ENCODE peak calls at places on chromosomes 12 and 14, in eight cellular contexts. A is pancreas, E is MM.1S, R is IMR-90, T is left ventricle myocardium inferior, Y is A549, U is astrocyte, Z is ovary. G is an unnamed sample.

GRCh38 chr12:120267736-120268135 is 2.2 kb upstream of the PXN start:
- DNase-seq in A (no peak), E (no peak), R (no peak), T (no peak), Y (no peak), U (no peak), Z (no peak), G (no peak)

GRCh38 chr12:6868211-6869048 is 1.1 kb downstream of the TPI1 start:
- DNase-seq in A (no peak), E (no peak), R (peak; percentile 29), T (no peak), Y (no peak), U (no peak), Z (no peak), G (no peak)

GRCh38 chr12:108039794-108040193 is 89.3 kb upstream of the WSCD2 start:
- DNase-seq in A (no peak), E (no peak), R (no peak), T (no peak), Y (no peak), U (no peak), Z (no peak), G (no peak)

GRCh38 chr14:51929156-51929555 is 60.2 kb upstream of the RTRAF start:
- DNase-seq in A (no peak), E (no peak), R (peak; percentile 76), T (no peak), Y (no peak), U (peak; percentile 59), Z (no peak), G (no peak)

GRCh38 chr12:92261071-92261470 is 115.4 kb upstream of the BTG1 start:
- DNase-seq in A (no peak), E (no peak), R (no peak), T (no peak), Y (no peak), U (no peak), Z (no peak), G (no peak)

GRCh38 chr12:4274396-4274959 is 916 bp downstream of the CCND2 start:
- DNase-seq in A (peak; percentile 42), E (no peak), R (no peak), T (no peak), Y (no peak), U (no peak), Z (no peak), G (no peak)

GRCh38 chr14:95253039-95253620 is 66.6 kb downstream of the CLMN start:
- DNase-seq in A (no peak), E (no peak), R (no peak), T (no peak), Y (peak; percentile 16), U (no peak), Z (no peak), G (no peak)

GRCh38 chr12:121441555-121441954 is 41.6 kb downstream of the RNF34 start:
- DNase-seq in A (no peak), E (no peak), R (no peak), T (no peak), Y (peak; percentile 70), U (no peak), Z (no peak), G (no peak)

GRCh38 chr14:68715032-68715924 is 77.6 kb downstream of the ZFP36L1 start:
- DNase-seq in A (no peak), E (no peak), R (peak; percentile 58), T (no peak), Y (peak; percentile 31), U (peak; percentile 46), Z (no peak), G (no peak)

GRCh38 chr14:55715889-55716288 is 135.9 kb downstream of the KTN1 start:
- DNase-seq in A (no peak), E (no peak), R (peak; percentile 82), T (no peak), Y (no peak), U (peak; percentile 90), Z (no peak), G (peak; percentile 18)

GRCh38 chr12:3604750-3605638 is 114.0 kb downstream of the PRMT8 start:
- DNase-seq in A (peak; percentile 77), E (no peak), R (no peak), T (peak; percentile 75), Y (no peak), U (no peak), Z (peak; percentile 63), G (peak; percentile 80)

GRCh38 chr14:102645746-102646440 is 53.4 kb downstream of the RCOR1 start:
- DNase-seq in A (no peak), E (no peak), R (peak; percentile 23), T (no peak), Y (no peak), U (no peak), Z (no peak), G (no peak)

GRCh38 chr12:9943244-9943643 is 11.1 kb upstream of the CLEC2A start:
- DNase-seq in A (no peak), E (no peak), R (no peak), T (no peak), Y (no peak), U (no peak), Z (no peak), G (no peak)

GRCh38 chr14:78131201-78131600 is 39.0 kb upstream of the NRXN3 start:
- DNase-seq in A (no peak), E (no peak), R (no peak), T (no peak), Y (no peak), U (no peak), Z (no peak), G (no peak)

GRCh38 chr12:42130670-42131402 is 13.8 kb downstream of the GXYLT1 start:
- DNase-seq in A (no peak), E (no peak), R (peak; percentile 64), T (no peak), Y (no peak), U (peak; percentile 78), Z (peak; percentile 30), G (no peak)

GRCh38 chr12:116150452-116150851 is 127.0 kb downstream of the MED13L start:
- DNase-seq in A (no peak), E (no peak), R (no peak), T (no peak), Y (no peak), U (no peak), Z (no peak), G (no peak)

GRCh38 chr14:55508676-55509075 is 68.3 kb upstream of the TBPL2 start:
- DNase-seq in A (no peak), E (no peak), R (no peak), T (no peak), Y (no peak), U (no peak), Z (no peak), G (no peak)

DNA sequence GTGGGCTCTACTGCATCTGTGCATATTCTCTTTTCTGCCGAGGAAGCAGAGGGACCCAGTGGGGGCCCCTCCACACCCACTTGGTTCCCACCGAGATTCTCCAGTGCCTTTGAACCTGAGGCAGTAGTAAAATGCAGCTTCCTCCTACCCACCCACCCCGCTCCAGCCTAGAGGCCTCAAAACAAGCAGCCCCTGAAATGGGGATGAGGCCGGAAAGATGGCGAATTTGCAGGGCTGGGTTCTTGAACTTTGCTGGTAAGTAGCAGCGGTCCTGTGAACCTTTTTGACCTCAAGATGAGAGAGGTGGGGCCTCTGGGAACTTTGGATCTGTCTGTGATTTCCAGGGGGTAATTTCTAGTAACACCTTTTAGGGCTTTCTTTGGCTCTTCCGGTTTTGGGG is 15.4 kb downstream of the PLEKHG3 start:
- DNase-seq in A (no peak), E (no peak), R (no peak), T (no peak), Y (no peak), U (no peak), Z (no peak), G (no peak)
- H3K27ac ChIP-seq in A (peak overlapping the region; percentile 86), E (no peak overlapping the region), R (no peak overlapping the region), T (peak overlapping the region; percentile 57), Y (peak overlapping the region; percentile 81), U (peak overlapping the region; percentile 75), Z (no peak overlapping the region), G (no peak overlapping the region)

DNA sequence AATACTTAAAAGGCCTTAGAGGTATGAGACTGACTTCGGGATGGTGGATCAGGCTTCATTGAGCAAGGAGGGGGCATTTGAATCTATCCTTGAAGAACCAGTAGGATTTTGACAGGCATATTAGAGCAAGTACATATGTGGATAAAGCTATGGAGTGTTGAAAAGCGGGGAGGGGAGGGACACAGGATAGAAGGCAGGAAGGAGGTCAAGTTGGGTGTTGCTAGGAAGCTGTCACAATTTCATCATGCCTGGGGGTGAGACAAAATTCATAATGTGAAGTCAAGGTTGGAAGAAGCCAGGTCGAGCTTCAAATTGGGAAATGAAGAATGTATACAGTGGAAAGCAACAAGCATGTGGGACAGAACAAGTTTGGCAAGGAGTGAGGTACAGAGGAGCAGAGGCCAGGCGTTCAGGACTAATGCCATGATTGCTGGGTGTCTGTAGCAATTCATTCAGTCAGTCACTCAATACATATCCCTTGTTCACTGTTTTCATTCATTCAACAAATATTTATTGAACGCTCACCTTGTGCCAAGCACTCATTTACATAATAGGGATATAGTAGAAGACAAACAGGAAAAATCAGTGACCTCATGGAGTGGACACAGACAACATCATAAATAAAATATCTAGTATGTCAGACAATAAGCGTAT is 58.3 kb upstream of the LTA4H start:
- DNase-seq in A (no peak), E (no peak), R (no peak), T (no peak), Y (no peak), U (no peak), Z (no peak), G (no peak)
- H3K27ac ChIP-seq in A (no peak overlapping the region), E (no peak overlapping the region), R (no peak overlapping the region), T (peak overlapping the region; percentile 36), Y (no peak overlapping the region), U (no peak overlapping the region), Z (no peak overlapping the region), G (peak overlapping the region; percentile 38)

DNA sequence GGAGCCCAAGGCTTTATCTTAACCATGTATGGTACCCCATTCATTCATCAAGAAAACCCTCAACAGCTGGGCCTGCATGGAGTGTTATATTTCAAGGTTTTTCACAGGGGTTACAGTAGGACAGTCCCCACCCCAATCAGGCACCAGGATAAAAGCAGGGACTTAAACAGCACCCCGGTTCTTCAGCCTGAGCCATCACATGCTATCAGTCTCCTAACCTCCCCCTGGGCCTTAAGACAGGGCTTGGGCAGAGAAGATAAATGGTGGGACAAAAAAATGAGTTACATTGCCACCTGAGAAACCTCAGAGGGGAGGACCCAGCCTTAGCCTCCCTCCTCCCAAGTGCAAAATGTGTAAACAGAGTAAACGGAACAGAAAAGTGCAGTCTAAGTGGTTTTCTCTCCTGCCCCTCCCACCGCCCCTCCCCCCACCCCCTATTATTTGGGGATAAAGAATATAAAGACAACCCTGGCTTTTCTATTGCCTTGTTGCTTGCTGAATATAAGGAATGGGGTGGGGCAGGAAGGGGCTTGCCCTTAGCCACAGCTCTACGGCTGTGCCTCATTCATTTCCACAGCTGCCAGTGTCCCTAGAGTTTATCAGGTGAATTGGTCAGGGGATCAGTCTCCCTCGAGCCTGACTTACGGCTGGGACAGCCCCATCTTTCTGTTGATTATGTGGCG is 18.7 kb downstream of the MAP3K12 start:
- DNase-seq in A (no peak), E (peak; percentile 42), R (no peak), T (no peak), Y (no peak), U (no peak), Z (no peak), G (no peak)
- H3K27ac ChIP-seq in A (no peak overlapping the region), E (peak overlapping the region; percentile 79), R (peak overlapping the region; percentile 29), T (peak overlapping the region; percentile 24), Y (no peak overlapping the region), U (no peak overlapping the region), Z (no peak overlapping the region), G (no peak overlapping the region)

DNA sequence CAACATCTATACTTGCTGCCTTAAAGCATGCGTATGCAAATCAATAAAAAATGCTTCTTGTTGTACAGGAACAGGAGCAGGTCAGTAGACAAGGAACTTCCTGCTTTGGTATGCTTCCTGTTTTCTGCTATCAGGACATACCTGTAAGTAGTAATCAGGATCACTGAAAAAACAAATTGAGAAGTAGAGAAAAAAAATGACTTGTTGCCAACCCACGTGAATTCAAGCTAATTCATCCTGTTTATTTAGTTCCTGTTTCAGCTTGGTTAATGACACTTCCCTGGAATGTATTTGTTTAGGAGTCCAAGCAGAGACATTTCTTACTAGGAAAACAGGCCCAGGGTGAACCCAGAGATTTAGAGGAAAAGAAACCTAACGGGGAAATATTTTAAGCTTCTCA is 124.3 kb downstream of the PAWR start:
- DNase-seq in A (no peak), E (no peak), R (peak; percentile 24), T (no peak), Y (no peak), U (peak; percentile 39), Z (no peak), G (no peak)
- H3K27ac ChIP-seq in A (no peak overlapping the region), E (no peak overlapping the region), R (no peak overlapping the region), T (no peak overlapping the region), Y (no peak overlapping the region), U (no peak overlapping the region), Z (no peak overlapping the region), G (no peak overlapping the region)

G was measured in heart right ventricle.